ENCODE peak calls at places on chromosomes 7 and 10, in seven cellular contexts. One of them, this sample, is unnamed.

GRCh38 chr7:19919156-19920085 is 146.0 kb upstream of the TMEM196 start:
- DNase-seq in lower lobe of right lung: no peak
- DNase-seq in amniotic epithelial cell: peak
- DNase-seq in hypothalamus: no peak
- DNase-seq in naive thymus-derived CD4-positive, alpha-beta T cell: no peak
- DNase-seq in DMS153: no peak
- DNase-seq in HTR-8/SVneo: no peak
- DNase-seq in this sample: no peak

GRCh38 chr7:6278749-6279310 is 6.4 kb upstream of the CYTH3 start:
- DNase-seq in lower lobe of right lung: no peak
- DNase-seq in amniotic epithelial cell: peak
- DNase-seq in hypothalamus: no peak
- DNase-seq in naive thymus-derived CD4-positive, alpha-beta T cell: no peak
- DNase-seq in DMS153: no peak
- DNase-seq in HTR-8/SVneo: no peak
- DNase-seq in this sample: no peak

GRCh38 chr10:109913351-109913902 is 9.9 kb downstream of the XPNPEP1 start:
- DNase-seq in lower lobe of right lung: no peak
- DNase-seq in amniotic epithelial cell: no peak
- DNase-seq in hypothalamus: no peak
- DNase-seq in naive thymus-derived CD4-positive, alpha-beta T cell: no peak
- DNase-seq in DMS153: no peak
- DNase-seq in HTR-8/SVneo: no peak
- DNase-seq in this sample: no peak

GRCh38 chr10:10326119-10326518 is 691.6 kb upstream of the CELF2 start:
- DNase-seq in lower lobe of right lung: no peak
- DNase-seq in amniotic epithelial cell: no peak
- DNase-seq in hypothalamus: no peak
- DNase-seq in naive thymus-derived CD4-positive, alpha-beta T cell: no peak
- DNase-seq in DMS153: no peak
- DNase-seq in HTR-8/SVneo: no peak
- DNase-seq in this sample: no peak

GRCh38 chr7:123849855-123850254 is 4.9 kb downstream of the HYAL4 start:
- DNase-seq in lower lobe of right lung: no peak
- DNase-seq in amniotic epithelial cell: no peak
- DNase-seq in hypothalamus: no peak
- DNase-seq in naive thymus-derived CD4-positive, alpha-beta T cell: no peak
- DNase-seq in DMS153: no peak
- DNase-seq in HTR-8/SVneo: no peak
- DNase-seq in this sample: no peak

GRCh38 chr7:46321556-46322205 is 400.6 kb upstream of the IGFBP3 start:
- DNase-seq in lower lobe of right lung: no peak
- DNase-seq in amniotic epithelial cell: peak
- DNase-seq in hypothalamus: no peak
- DNase-seq in naive thymus-derived CD4-positive, alpha-beta T cell: no peak
- DNase-seq in DMS153: no peak
- DNase-seq in HTR-8/SVneo: peak
- DNase-seq in this sample: no peak

GRCh38 chr10:77533887-77534278 is 103.7 kb downstream of the KCNMA1 start:
- DNase-seq in lower lobe of right lung: no peak
- DNase-seq in amniotic epithelial cell: no peak
- DNase-seq in hypothalamus: no peak
- DNase-seq in naive thymus-derived CD4-positive, alpha-beta T cell: no peak
- DNase-seq in DMS153: no peak
- DNase-seq in HTR-8/SVneo: no peak
- DNase-seq in this sample: no peak

GRCh38 chr7:2403718-2404648 is 572 bp downstream of the CHST12 start:
- DNase-seq in lower lobe of right lung: no peak
- DNase-seq in amniotic epithelial cell: no peak
- DNase-seq in hypothalamus: peak
- DNase-seq in naive thymus-derived CD4-positive, alpha-beta T cell: peak
- DNase-seq in DMS153: no peak
- DNase-seq in HTR-8/SVneo: peak
- DNase-seq in this sample: no peak

GRCh38 chr7:130154131-130154500 is 51.1 kb downstream of the TMEM209 start:
- DNase-seq in lower lobe of right lung: peak
- DNase-seq in amniotic epithelial cell: no peak
- DNase-seq in hypothalamus: no peak
- DNase-seq in naive thymus-derived CD4-positive, alpha-beta T cell: no peak
- DNase-seq in DMS153: peak
- DNase-seq in HTR-8/SVneo: no peak
- DNase-seq in this sample: no peak

GRCh38 chr10:105644978-105645377 is 1003.9 kb downstream of the SORCS3 start:
- DNase-seq in lower lobe of right lung: no peak
- DNase-seq in amniotic epithelial cell: no peak
- DNase-seq in hypothalamus: no peak
- DNase-seq in naive thymus-derived CD4-positive, alpha-beta T cell: no peak
- DNase-seq in DMS153: no peak
- DNase-seq in HTR-8/SVneo: no peak
- DNase-seq in this sample: no peak

GRCh38 chr7:148486937-148487336 is 103.6 kb upstream of the C7orf33 start:
- DNase-seq in lower lobe of right lung: no peak
- DNase-seq in amniotic epithelial cell: no peak
- DNase-seq in hypothalamus: no peak
- DNase-seq in naive thymus-derived CD4-positive, alpha-beta T cell: no peak
- DNase-seq in DMS153: no peak
- DNase-seq in HTR-8/SVneo: no peak
- DNase-seq in this sample: no peak

GRCh38 chr10:48703776-48704555 is 19.3 kb downstream of the WDFY4 start:
- DNase-seq in lower lobe of right lung: no peak
- DNase-seq in amniotic epithelial cell: no peak
- DNase-seq in hypothalamus: no peak
- DNase-seq in naive thymus-derived CD4-positive, alpha-beta T cell: no peak
- DNase-seq in DMS153: no peak
- DNase-seq in HTR-8/SVneo: no peak
- DNase-seq in this sample: no peak

This sample was measured in KG1.